ENCODE peak calls at places on chromosomes 2 and 18, in seven cellular contexts. One of them, this sample, is unnamed.

GRCh38 chr2:58710795-58711279 is 469.7 kb upstream of the FANCL start:
- DNase-seq in H9: no peak
- DNase-seq in substantia nigra: no peak
- DNase-seq in A172: no peak
- DNase-seq in GF-D8: no peak
- DNase-seq in glutamatergic neuron: no peak
- DNase-seq in neuronal stem cell: no peak
- DNase-seq in this sample: no peak

GRCh38 chr2:209772316-209772715 is 684 bp downstream of the UNC80 start:
- DNase-seq in H9: no peak
- DNase-seq in substantia nigra: no peak
- DNase-seq in A172: no peak
- DNase-seq in GF-D8: no peak
- DNase-seq in glutamatergic neuron: no peak
- DNase-seq in neuronal stem cell: no peak
- DNase-seq in this sample: no peak

GRCh38 chr2:170502400-170503135 is 212.6 kb upstream of the SP5 start:
- DNase-seq in H9: peak
- DNase-seq in substantia nigra: no peak
- DNase-seq in A172: no peak
- DNase-seq in GF-D8: no peak
- DNase-seq in glutamatergic neuron: no peak
- DNase-seq in neuronal stem cell: no peak
- DNase-seq in this sample: no peak

GRCh38 chr2:4973973-4974372 is 718.2 kb upstream of the SOX11 start:
- DNase-seq in H9: no peak
- DNase-seq in substantia nigra: no peak
- DNase-seq in A172: no peak
- DNase-seq in GF-D8: no peak
- DNase-seq in glutamatergic neuron: no peak
- DNase-seq in neuronal stem cell: no peak
- DNase-seq in this sample: no peak

GRCh38 chr2:190119257-190119656 is 56.7 kb upstream of the MSTN start:
- DNase-seq in H9: peak
- DNase-seq in substantia nigra: no peak
- DNase-seq in A172: no peak
- DNase-seq in GF-D8: no peak
- DNase-seq in glutamatergic neuron: peak
- DNase-seq in neuronal stem cell: no peak
- DNase-seq in this sample: no peak

GRCh38 chr18:10076502-10077030 is 162.8 kb downstream of the VAPA start:
- DNase-seq in H9: no peak
- DNase-seq in substantia nigra: no peak
- DNase-seq in A172: no peak
- DNase-seq in GF-D8: no peak
- DNase-seq in glutamatergic neuron: no peak
- DNase-seq in neuronal stem cell: no peak
- DNase-seq in this sample: peak

GRCh38 chr2:128732976-128733431 is 414.3 kb upstream of the HS6ST1 start:
- DNase-seq in H9: no peak
- DNase-seq in substantia nigra: no peak
- DNase-seq in A172: no peak
- DNase-seq in GF-D8: no peak
- DNase-seq in glutamatergic neuron: no peak
- DNase-seq in neuronal stem cell: no peak
- DNase-seq in this sample: no peak

GRCh38 chr2:105403785-105404698 is 5.2 kb upstream of the FHL2 start:
- DNase-seq in H9: peak
- DNase-seq in substantia nigra: no peak
- DNase-seq in A172: peak
- DNase-seq in GF-D8: no peak
- DNase-seq in glutamatergic neuron: no peak
- DNase-seq in neuronal stem cell: no peak
- DNase-seq in this sample: peak

GRCh38 chr18:37649930-37650329 is 84.3 kb upstream of the CELF4 start:
- DNase-seq in H9: no peak
- DNase-seq in substantia nigra: no peak
- DNase-seq in A172: no peak
- DNase-seq in GF-D8: no peak
- DNase-seq in glutamatergic neuron: no peak
- DNase-seq in neuronal stem cell: no peak
- DNase-seq in this sample: no peak

GRCh38 chr2:47002480-47003381 is 87.1 kb upstream of the MCFD2 start:
- DNase-seq in H9: no peak
- DNase-seq in substantia nigra: peak
- DNase-seq in A172: peak
- DNase-seq in GF-D8: no peak
- DNase-seq in glutamatergic neuron: peak
- DNase-seq in neuronal stem cell: peak
- DNase-seq in this sample: no peak

GRCh38 chr2:176178271-176178806 is 10.1 kb upstream of the HOXD1 start:
- DNase-seq in H9: peak
- DNase-seq in substantia nigra: no peak
- DNase-seq in A172: no peak
- DNase-seq in GF-D8: no peak
- DNase-seq in glutamatergic neuron: peak
- DNase-seq in neuronal stem cell: no peak
- DNase-seq in this sample: no peak

GRCh38 chr2:215680605-215681598 is 245.0 kb upstream of the FN1 start:
- DNase-seq in H9: no peak
- DNase-seq in substantia nigra: no peak
- DNase-seq in A172: peak
- DNase-seq in GF-D8: peak
- DNase-seq in glutamatergic neuron: no peak
- DNase-seq in neuronal stem cell: no peak
- DNase-seq in this sample: no peak

GRCh38 chr2:70656421-70657010 is 102.9 kb upstream of the TGFA start:
- DNase-seq in H9: peak
- DNase-seq in substantia nigra: no peak
- DNase-seq in A172: no peak
- DNase-seq in GF-D8: no peak
- DNase-seq in glutamatergic neuron: no peak
- DNase-seq in neuronal stem cell: no peak
- DNase-seq in this sample: no peak

GRCh38 chr2:213149949-213150314 is 1.5 kb downstream of the IKZF2 start:
- DNase-seq in H9: no peak
- DNase-seq in substantia nigra: no peak
- DNase-seq in A172: no peak
- DNase-seq in GF-D8: no peak
- DNase-seq in glutamatergic neuron: no peak
- DNase-seq in neuronal stem cell: peak
- DNase-seq in this sample: no peak

GRCh38 chr18:36594621-36595020 is 234.2 kb downstream of the TPGS2 start:
- DNase-seq in H9: no peak
- DNase-seq in substantia nigra: no peak
- DNase-seq in A172: no peak
- DNase-seq in GF-D8: no peak
- DNase-seq in glutamatergic neuron: no peak
- DNase-seq in neuronal stem cell: no peak
- DNase-seq in this sample: no peak

GRCh38 chr2:142220901-142221300 is 90.1 kb upstream of the LRP1B start:
- DNase-seq in H9: no peak
- DNase-seq in substantia nigra: no peak
- DNase-seq in A172: peak
- DNase-seq in GF-D8: no peak
- DNase-seq in glutamatergic neuron: no peak
- DNase-seq in neuronal stem cell: no peak
- DNase-seq in this sample: no peak

GRCh38 chr18:32048507-32049091 is 30.0 kb downstream of the RNF125 start:
- DNase-seq in H9: no peak
- DNase-seq in substantia nigra: no peak
- DNase-seq in A172: peak
- DNase-seq in GF-D8: peak
- DNase-seq in glutamatergic neuron: no peak
- DNase-seq in neuronal stem cell: no peak
- DNase-seq in this sample: peak

GRCh38 chr18:10475633-10476388 is 21.4 kb downstream of the APCDD1 start:
- DNase-seq in H9: no peak
- DNase-seq in substantia nigra: no peak
- DNase-seq in A172: no peak
- DNase-seq in GF-D8: no peak
- DNase-seq in glutamatergic neuron: no peak
- DNase-seq in neuronal stem cell: no peak
- DNase-seq in this sample: no peak

GRCh38 chr18:77067315-77068061 is 65.1 kb downstream of the MBP start:
- DNase-seq in H9: no peak
- DNase-seq in substantia nigra: no peak
- DNase-seq in A172: peak
- DNase-seq in GF-D8: peak
- DNase-seq in glutamatergic neuron: no peak
- DNase-seq in neuronal stem cell: no peak
- DNase-seq in this sample: peak

GRCh38 chr2:120012363-120012762 is 514 bp upstream of the EPB41L5 start:
- DNase-seq in H9: no peak
- DNase-seq in substantia nigra: no peak
- DNase-seq in A172: no peak
- DNase-seq in GF-D8: no peak
- DNase-seq in glutamatergic neuron: no peak
- DNase-seq in neuronal stem cell: no peak
- DNase-seq in this sample: no peak

GRCh38 chr2:194304191-194304590 is 1352.8 kb upstream of the SLC39A10 start:
- DNase-seq in H9: no peak
- DNase-seq in substantia nigra: no peak
- DNase-seq in A172: no peak
- DNase-seq in GF-D8: no peak
- DNase-seq in glutamatergic neuron: no peak
- DNase-seq in neuronal stem cell: no peak
- DNase-seq in this sample: no peak

GRCh38 chr2:2902551-2903216 is 474.9 kb downstream of the EIPR1 start:
- DNase-seq in H9: no peak
- DNase-seq in substantia nigra: no peak
- DNase-seq in A172: no peak
- DNase-seq in GF-D8: no peak
- DNase-seq in glutamatergic neuron: no peak
- DNase-seq in neuronal stem cell: no peak
- DNase-seq in this sample: no peak

GRCh38 chr2:45782436-45782835 is 131.0 kb downstream of the PRKCE start:
- DNase-seq in H9: no peak
- DNase-seq in substantia nigra: no peak
- DNase-seq in A172: no peak
- DNase-seq in GF-D8: no peak
- DNase-seq in glutamatergic neuron: no peak
- DNase-seq in neuronal stem cell: no peak
- DNase-seq in this sample: no peak

GRCh38 chr2:127400897-127401756 is 13.4 kb upstream of the MAP3K2 start:
- DNase-seq in H9: peak
- DNase-seq in substantia nigra: no peak
- DNase-seq in A172: peak
- DNase-seq in GF-D8: no peak
- DNase-seq in glutamatergic neuron: no peak
- DNase-seq in neuronal stem cell: no peak
- DNase-seq in this sample: peak

GRCh38 chr2:219658447-219658846 is 31.0 kb downstream of the SLC4A3 start:
- DNase-seq in H9: no peak
- DNase-seq in substantia nigra: no peak
- DNase-seq in A172: no peak
- DNase-seq in GF-D8: no peak
- DNase-seq in glutamatergic neuron: no peak
- DNase-seq in neuronal stem cell: no peak
- DNase-seq in this sample: no peak

GRCh38 chr2:202638710-202639109 is 3.9 kb downstream of the FAM117B start:
- DNase-seq in H9: no peak
- DNase-seq in substantia nigra: no peak
- DNase-seq in A172: no peak
- DNase-seq in GF-D8: no peak
- DNase-seq in glutamatergic neuron: no peak
- DNase-seq in neuronal stem cell: no peak
- DNase-seq in this sample: no peak

GRCh38 chr2:23993736-23994269 is 16.1 kb upstream of the MFSD2B start:
- DNase-seq in H9: no peak
- DNase-seq in substantia nigra: no peak
- DNase-seq in A172: peak
- DNase-seq in GF-D8: no peak
- DNase-seq in glutamatergic neuron: no peak
- DNase-seq in neuronal stem cell: no peak
- DNase-seq in this sample: no peak

GRCh38 chr2:128696421-128696820 is 377.8 kb upstream of the HS6ST1 start:
- DNase-seq in H9: no peak
- DNase-seq in substantia nigra: no peak
- DNase-seq in A172: no peak
- DNase-seq in GF-D8: no peak
- DNase-seq in glutamatergic neuron: no peak
- DNase-seq in neuronal stem cell: no peak
- DNase-seq in this sample: no peak

GRCh38 chr2:159549234-159549633 is 67.1 kb downstream of the BAZ2B start:
- DNase-seq in H9: no peak
- DNase-seq in substantia nigra: no peak
- DNase-seq in A172: peak
- DNase-seq in GF-D8: no peak
- DNase-seq in glutamatergic neuron: no peak
- DNase-seq in neuronal stem cell: no peak
- DNase-seq in this sample: no peak

GRCh38 chr2:62038980-62039771 is 133.7 kb downstream of the COMMD1 start:
- DNase-seq in H9: no peak
- DNase-seq in substantia nigra: no peak
- DNase-seq in A172: no peak
- DNase-seq in GF-D8: peak
- DNase-seq in glutamatergic neuron: no peak
- DNase-seq in neuronal stem cell: no peak
- DNase-seq in this sample: peak

GRCh38 chr2:33029459-33029858 is 82.7 kb downstream of the LTBP1 start:
- DNase-seq in H9: no peak
- DNase-seq in substantia nigra: no peak
- DNase-seq in A172: no peak
- DNase-seq in GF-D8: no peak
- DNase-seq in glutamatergic neuron: no peak
- DNase-seq in neuronal stem cell: no peak
- DNase-seq in this sample: no peak

GRCh38 chr18:69845588-69846506 is 101.8 kb downstream of the CD226 start:
- DNase-seq in H9: no peak
- DNase-seq in substantia nigra: no peak
- DNase-seq in A172: peak
- DNase-seq in GF-D8: no peak
- DNase-seq in glutamatergic neuron: no peak
- DNase-seq in neuronal stem cell: no peak
- DNase-seq in this sample: no peak

GRCh38 chr2:45299361-45299760 is 290.1 kb upstream of the SIX2 start:
- DNase-seq in H9: no peak
- DNase-seq in substantia nigra: no peak
- DNase-seq in A172: no peak
- DNase-seq in GF-D8: no peak
- DNase-seq in glutamatergic neuron: no peak
- DNase-seq in neuronal stem cell: no peak
- DNase-seq in this sample: no peak

GRCh38 chr2:190404487-190404886 is 3.7 kb upstream of the MFSD6 start:
- DNase-seq in H9: no peak
- DNase-seq in substantia nigra: no peak
- DNase-seq in A172: peak
- DNase-seq in GF-D8: no peak
- DNase-seq in glutamatergic neuron: no peak
- DNase-seq in neuronal stem cell: no peak
- DNase-seq in this sample: peak

GRCh38 chr2:31132786-31133185 is 5.5 kb downstream of the GALNT14 start:
- DNase-seq in H9: no peak
- DNase-seq in substantia nigra: no peak
- DNase-seq in A172: no peak
- DNase-seq in GF-D8: no peak
- DNase-seq in glutamatergic neuron: no peak
- DNase-seq in neuronal stem cell: no peak
- DNase-seq in this sample: no peak

GRCh38 chr2:140338827-140339226 is 1558.6 kb upstream of the NXPH2 start:
- DNase-seq in H9: no peak
- DNase-seq in substantia nigra: no peak
- DNase-seq in A172: no peak
- DNase-seq in GF-D8: no peak
- DNase-seq in glutamatergic neuron: no peak
- DNase-seq in neuronal stem cell: no peak
- DNase-seq in this sample: no peak

GRCh38 chr2:58540680-58541079 is 299.6 kb upstream of the FANCL start:
- DNase-seq in H9: peak
- DNase-seq in substantia nigra: no peak
- DNase-seq in A172: no peak
- DNase-seq in GF-D8: no peak
- DNase-seq in glutamatergic neuron: no peak
- DNase-seq in neuronal stem cell: peak
- DNase-seq in this sample: no peak

GRCh38 chr2:12870692-12871091 is 154.0 kb downstream of the TRIB2 start:
- DNase-seq in H9: no peak
- DNase-seq in substantia nigra: no peak
- DNase-seq in A172: no peak
- DNase-seq in GF-D8: no peak
- DNase-seq in glutamatergic neuron: no peak
- DNase-seq in neuronal stem cell: no peak
- DNase-seq in this sample: no peak